ENCODE peak calls at places on chromosomes 3 and 15, in six cellular contexts. X is 8988T; N is activated CD4-positive, alpha-beta T cell treated with anti-CD3 and anti-CD28 coated beads for 36 hours; S is T-cell; V is NCI-H2081; Y is lung microvascular endothelial cell. I is an unnamed sample.

GRCh38 chr3:138369151-138369900 is 20.9 kb downstream of the MRAS start:
- DNase-seq in Y (no peak), V (no peak), S (no peak), X (no peak), N (no peak), I (no peak)

GRCh38 chr15:81813215-81813614 is 232.6 kb downstream of the MEX3B start:
- DNase-seq in V (peak), S (no peak), N (no peak), X (no peak), Y (no peak), I (no peak)

GRCh38 chr15:85943825-85944224 is 135.8 kb upstream of the AGBL1 start:
- DNase-seq in N (no peak), Y (no peak), S (no peak), X (no peak), V (no peak), I (no peak)

GRCh38 chr3:87167634-87168456 is 59.3 kb upstream of the CHMP2B start:
- DNase-seq in N (peak), Y (peak), V (peak), S (no peak), X (no peak), I (peak)

GRCh38 chr3:194983620-194984019 is 287.3 kb downstream of the XXYLT1 start:
- DNase-seq in V (no peak), X (no peak), N (no peak), Y (no peak), S (no peak), I (no peak)

GRCh38 chr3:187024561-187025226 is 94.4 kb downstream of the ST6GAL1 start:
- DNase-seq in Y (no peak), N (no peak), V (no peak), X (no peak), S (no peak), I (no peak)

GRCh38 chr3:196533260-196533681 is 18.1 kb upstream of the SMCO1 start:
- DNase-seq in S (no peak), Y (no peak), V (no peak), X (no peak), N (no peak), I (no peak)

GRCh38 chr3:42847731-42848130 is 27.9 kb downstream of the CYP8B1 start:
- DNase-seq in X (no peak), N (no peak), V (no peak), S (no peak), Y (peak), I (no peak)

GRCh38 chr3:194592798-194593752 is 40.1 kb downstream of the TMEM44 start:
- DNase-seq in N (no peak), S (no peak), V (no peak), X (peak), Y (no peak), I (peak)

GRCh38 chr15:89899303-89899946 is 5.6 kb upstream of the AP3S2 start:
- DNase-seq in S (no peak), N (no peak), X (no peak), Y (no peak), V (no peak), I (no peak)

GRCh38 chr3:194801378-194802124 is 115.9 kb downstream of the FAM43A start:
- DNase-seq in Y (peak), S (no peak), V (no peak), X (no peak), N (no peak), I (no peak)

GRCh38 chr3:8301977-8302589 is 199.5 kb upstream of the LMCD1 start:
- DNase-seq in V (no peak), X (no peak), Y (peak), S (no peak), N (no peak), I (peak)

GRCh38 chr3:131299836-131300235 is 81.7 kb upstream of the NUDT16 start:
- DNase-seq in V (no peak), X (no peak), Y (no peak), S (no peak), N (no peak), I (no peak)

GRCh38 chr3:69273895-69274294 is 112.0 kb downstream of the FRMD4B start:
- DNase-seq in V (no peak), Y (no peak), X (no peak), N (no peak), S (no peak), I (no peak)

GRCh38 chr3:11186771-11187170 is 32.5 kb downstream of the HRH1 start:
- DNase-seq in S (no peak), X (no peak), N (no peak), V (no peak), Y (no peak), I (no peak)

GRCh38 chr3:119664370-119664769 is 4.0 kb upstream of the POPDC2 start:
- DNase-seq in S (no peak), N (no peak), X (no peak), Y (no peak), V (no peak), I (no peak)

GRCh38 chr3:77039606-77040553 is at the start of gene ROBO2:
- DNase-seq in Y (no peak), S (no peak), V (peak), N (peak), X (no peak), I (no peak)

GRCh38 chr3:9916346-9916733 is 558 bp upstream of the IL17RC start:
- DNase-seq in V (no peak), N (no peak), Y (no peak), X (no peak), S (no peak), I (no peak)

GRCh38 chr3:188133219-188133618 is 20.7 kb upstream of the LPP start:
- DNase-seq in Y (no peak), X (no peak), S (no peak), V (no peak), N (no peak), I (peak)

GRCh38 chr3:52346623-52347530 is 30.8 kb downstream of the DNAH1 start:
- DNase-seq in Y (no peak), X (no peak), N (no peak), S (no peak), V (no peak), I (no peak)

GRCh38 chr3:36756272-36756671 is 8.1 kb downstream of the DCLK3 start:
- DNase-seq in N (no peak), Y (no peak), V (no peak), X (no peak), S (no peak), I (no peak)

GRCh38 chr15:101168898-101169297 is 83.0 kb downstream of the CHSY1 start:
- DNase-seq in X (no peak), V (no peak), S (no peak), Y (no peak), N (peak), I (no peak)

GRCh38 chr15:77985931-77986480 is 91.5 kb downstream of the TBC1D2B start:
- DNase-seq in N (no peak), V (no peak), S (no peak), Y (no peak), X (no peak), I (no peak)

GRCh38 chr15:31871159-31871886 is 159.0 kb upstream of the CHRNA7 start:
- DNase-seq in X (no peak), N (no peak), V (no peak), Y (no peak), S (no peak), I (no peak)

GRCh38 chr3:38141952-38142273 is 3.5 kb downstream of the MYD88 start:
- DNase-seq in Y (no peak), X (no peak), N (no peak), V (no peak), S (no peak), I (no peak)

GRCh38 chr3:183132409-183132808 is 30.1 kb downstream of the LAMP3 start:
- DNase-seq in N (no peak), X (no peak), Y (peak), V (no peak), S (no peak), I (no peak)

GRCh38 chr15:82712036-82712435 is 2.4 kb upstream of the AP3B2 start:
- DNase-seq in S (no peak), Y (no peak), V (no peak), X (no peak), N (no peak), I (no peak)

GRCh38 chr3:72820405-72820804 is 27.8 kb downstream of the SHQ1 start:
- DNase-seq in S (no peak), X (no peak), N (no peak), V (peak), Y (peak), I (no peak)

GRCh38 chr3:21540265-21540664 is 210.7 kb downstream of the ZNF385D start:
- DNase-seq in S (no peak), Y (no peak), X (no peak), N (no peak), V (no peak), I (no peak)

I was measured in epithelial cell of proximal tubule.